ENCODE peak calls at places on chromosomes 4 and X, in nine cellular contexts. Q is HL-60, D is AG10803, K is epithelial cell of esophagus, G is fibroblast of mammary gland, P is tibial nerve, B is astrocyte of the spinal cord, W is MM.1S, I is NB4. H is an unnamed sample.

GRCh38 chr4:123930971-123931370 is 534.4 kb downstream of the SPRY1 start:
- DNase-seq in Q (no peak), D (peak), K (peak), G (peak), P (no peak), B (no peak), W (no peak), I (no peak), H (peak)

GRCh38 chrX:135513140-135513535 is 7.3 kb upstream of the INTS6L start:
- DNase-seq in Q (peak), D (no peak), K (no peak), G (no peak), P (no peak), B (no peak), W (no peak), I (peak), H (no peak)

GRCh38 chr4:20253799-20254409 is 2.2 kb downstream of the SLIT2 start:
- DNase-seq in Q (no peak), D (peak), K (peak), G (no peak), P (no peak), B (peak), W (no peak), I (no peak), H (peak)

GRCh38 chrX:22526339-22526738 is 253.6 kb downstream of the CBLL2 start:
- DNase-seq in Q (no peak), D (peak), K (peak), G (peak), P (no peak), B (peak), W (no peak), I (peak), H (peak)

GRCh38 chr4:101774807-101775206 is 15.7 kb upstream of the BANK1 start:
- DNase-seq in Q (no peak), D (peak), K (peak), G (peak), P (no peak), B (peak), W (no peak), I (no peak), H (peak)

GRCh38 chr4:78099058-78099457 is 41.9 kb downstream of the FRAS1 start:
- DNase-seq in Q (no peak), D (no peak), K (no peak), G (no peak), P (no peak), B (no peak), W (no peak), I (no peak), H (no peak)

GRCh38 chrX:153509592-153509991 is 7.8 kb upstream of the ATP2B3 start:
- DNase-seq in Q (no peak), D (no peak), K (no peak), G (no peak), P (no peak), B (no peak), W (no peak), I (no peak), H (no peak)

GRCh38 chrX:154050113-154050495 is 30.4 kb upstream of the IRAK1 start:
- DNase-seq in Q (no peak), D (no peak), K (no peak), G (no peak), P (no peak), B (no peak), W (no peak), I (no peak), H (no peak)

GRCh38 chr4:6390357-6390756 is 82.1 kb downstream of the PPP2R2C start:
- DNase-seq in Q (no peak), D (no peak), K (no peak), G (no peak), P (no peak), B (no peak), W (no peak), I (no peak), H (no peak)

GRCh38 chr4:3306465-3306864 is 13.6 kb downstream of the RGS12 start:
- DNase-seq in Q (no peak), D (no peak), K (no peak), G (no peak), P (peak), B (no peak), W (no peak), I (no peak), H (no peak)

GRCh38 chr4:173001571-173001970 is 167.0 kb upstream of the GALNT7 start:
- DNase-seq in Q (no peak), D (peak), K (peak), G (peak), P (no peak), B (peak), W (no peak), I (no peak), H (peak)

GRCh38 chr4:3404546-3404945 is 37.2 kb upstream of the HGFAC start:
- DNase-seq in Q (no peak), D (no peak), K (no peak), G (no peak), P (no peak), B (no peak), W (no peak), I (no peak), H (no peak)

GRCh38 chr4:113823291-113823659 is 61.7 kb upstream of the CAMK2D start:
- DNase-seq in Q (no peak), D (peak), K (peak), G (peak), P (no peak), B (peak), W (peak), I (peak), H (no peak)

GRCh38 chrX:153800746-153801145 is 6.3 kb downstream of the SSR4 start:
- DNase-seq in Q (no peak), D (no peak), K (no peak), G (no peak), P (no peak), B (no peak), W (no peak), I (no peak), H (no peak)

GRCh38 chrX:47358387-47359065 is 11.9 kb upstream of the ZNF157 start:
- DNase-seq in Q (no peak), D (no peak), K (no peak), G (no peak), P (no peak), B (no peak), W (no peak), I (peak), H (no peak)

GRCh38 chrX:150507251-150507856 is 61.1 kb upstream of the MTM1 start:
- DNase-seq in Q (no peak), D (peak), K (no peak), G (no peak), P (no peak), B (peak), W (no peak), I (peak), H (peak)

GRCh38 chrX:118666521-118666920 is 60.9 kb upstream of the IL13RA1 start:
- DNase-seq in Q (no peak), D (no peak), K (peak), G (peak), P (no peak), B (peak), W (no peak), I (no peak), H (peak)

GRCh38 chrX:135522878-135523693 is 2.6 kb downstream of the INTS6L start:
- DNase-seq in Q (no peak), D (no peak), K (no peak), G (no peak), P (no peak), B (peak), W (no peak), I (peak), H (peak)

GRCh38 chrX:2710496-2710895 is 19.4 kb downstream of the CD99 start:
- DNase-seq in Q (no peak), D (no peak), K (peak), G (no peak), P (no peak), B (no peak), W (no peak), I (no peak), H (no peak)

GRCh38 chrX:44459501-44459900 is 83.2 kb downstream of the FUNDC1 start:
- DNase-seq in Q (no peak), D (no peak), K (peak), G (peak), P (no peak), B (no peak), W (no peak), I (no peak), H (no peak)

GRCh38 chr4:7518871-7519637 is 84.3 kb upstream of the PSAPL1 start:
- DNase-seq in Q (no peak), D (no peak), K (no peak), G (no peak), P (no peak), B (no peak), W (no peak), I (no peak), H (no peak)

GRCh38 chr4:9963328-9963727 is 58.0 kb downstream of the SLC2A9 start:
- DNase-seq in Q (no peak), D (no peak), K (no peak), G (no peak), P (no peak), B (no peak), W (no peak), I (no peak), H (no peak)

GRCh38 chr4:73964862-73965611 is 16.8 kb downstream of the PF4 start:
- DNase-seq in Q (no peak), D (no peak), K (peak), G (peak), P (no peak), B (no peak), W (no peak), I (peak), H (no peak)

GRCh38 chr4:6137027-6137746 is 63.2 kb downstream of the JAKMIP1 start:
- DNase-seq in Q (no peak), D (no peak), K (no peak), G (no peak), P (no peak), B (no peak), W (no peak), I (no peak), H (no peak)

GRCh38 chr4:40149960-40150385 is 46.9 kb upstream of the RHOH start:
- DNase-seq in Q (peak), D (peak), K (peak), G (peak), P (peak), B (peak), W (peak), I (peak), H (peak)

GRCh38 chr4:6110681-6111353 is 89.5 kb downstream of the JAKMIP1 start:
- DNase-seq in Q (no peak), D (no peak), K (no peak), G (no peak), P (no peak), B (no peak), W (no peak), I (no peak), H (no peak)

GRCh38 chrX:43815209-43815608 is 67.0 kb downstream of the MAOB start:
- DNase-seq in Q (no peak), D (no peak), K (no peak), G (no peak), P (no peak), B (no peak), W (no peak), I (no peak), H (peak)

GRCh38 chr4:169485084-169485483 is 127.3 kb downstream of the NEK1 start:
- DNase-seq in Q (no peak), D (peak), K (peak), G (peak), P (no peak), B (peak), W (no peak), I (no peak), H (peak)

GRCh38 chr4:162456106-162456505 is 292.3 kb upstream of the FSTL5 start:
- DNase-seq in Q (no peak), D (no peak), K (peak), G (no peak), P (no peak), B (no peak), W (no peak), I (no peak), H (no peak)

GRCh38 chr4:161647757-161648156 is 516.0 kb downstream of the FSTL5 start:
- DNase-seq in Q (no peak), D (no peak), K (no peak), G (no peak), P (no peak), B (no peak), W (no peak), I (no peak), H (no peak)

DNA sequence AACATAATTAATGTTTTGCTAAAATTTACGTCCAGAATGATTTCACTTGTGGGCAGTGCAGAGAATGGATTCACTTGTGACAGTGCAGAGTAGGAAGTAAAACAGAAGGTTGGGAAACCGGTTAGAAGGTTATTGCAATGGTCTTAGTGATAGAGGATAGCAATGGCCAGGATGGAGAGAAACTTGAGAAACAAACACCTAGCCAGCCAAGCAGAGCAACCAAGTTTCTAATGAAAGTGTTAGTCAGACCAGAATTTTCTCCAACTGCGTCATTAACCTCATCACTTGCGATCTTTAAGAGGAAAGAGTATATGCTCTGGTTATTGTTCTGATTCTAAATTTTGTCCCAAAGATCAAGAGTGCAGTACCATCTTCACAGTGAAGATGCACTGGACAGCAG is 50.0 kb upstream of the TBC1D9 start:
- DNase-seq in Q (no peak), D (no peak), K (no peak), G (no peak), P (no peak), B (no peak), W (no peak), I (no peak), H (no peak)
- TF ChIP-seq CTCF in Q (no peak), D (no peak), K (no peak), G (no peak), P (no peak), B (no peak), W (no peak), I (no peak), H (no peak)

GRCh38 chr4:47914926-47915237 is 499 bp upstream of the NFXL1 start:
- DNase-seq in Q (no peak), D (no peak), K (no peak), G (no peak), P (no peak), B (no peak), W (no peak), I (no peak), H (no peak)
- H3K4me3 ChIP-seq in Q (peak), D (peak), K (peak), G (peak), P (peak), B (peak), W (peak), I (peak), H (peak)

DNA sequence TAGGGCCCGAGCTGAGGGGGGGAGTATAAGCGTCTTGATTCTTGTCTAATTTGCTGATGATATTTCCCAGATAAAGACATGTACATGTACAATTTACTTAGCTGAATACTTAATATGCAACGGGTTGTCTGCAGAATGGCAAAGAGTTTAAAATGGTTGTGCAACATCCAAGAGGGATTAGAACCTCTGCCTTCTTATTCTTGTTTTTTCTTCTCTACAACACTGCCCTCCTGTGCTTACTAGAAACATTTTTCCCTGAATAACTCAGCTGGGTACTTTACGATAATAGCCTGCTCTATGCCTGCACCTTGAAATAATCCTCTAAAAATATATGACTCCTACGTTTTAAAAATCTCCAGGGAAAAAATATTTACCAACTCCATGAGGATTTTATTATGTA is 41.8 kb downstream of the INTS12 start:
- DNase-seq in Q (no peak), D (peak), K (peak), G (peak), P (no peak), B (peak), W (peak), I (peak), H (peak)
- TF ChIP-seq CTCF in Q (no peak), D (peak), K (peak), G (no peak), P (peak), B (no peak), W (peak), I (no peak), H (no peak)

GRCh38 chrX:23749576-23749975 is 6.5 kb upstream of the ACOT9 start:
- DNase-seq in Q (no peak), D (peak), K (no peak), G (no peak), P (no peak), B (no peak), W (no peak), I (no peak), H (no peak)
- H3K4me3 ChIP-seq in Q (no peak), D (no peak), K (no peak), G (no peak), P (no peak), B (no peak), W (no peak), I (no peak), H (no peak)

GRCh38 chrX:130108647-130109428 is 1.5 kb downstream of the ELF4 start:
- DNase-seq in Q (no peak), D (peak), K (peak), G (no peak), P (no peak), B (peak), W (no peak), I (peak), H (peak)
- TF ChIP-seq CTCF in Q (no peak), D (no peak), K (no peak), G (no peak), P (no peak), B (no peak), W (no peak), I (no peak), H (no peak)

GRCh38 chr4:164345756-164346155 is 408.2 kb upstream of the SMIM31 start:
- DNase-seq in Q (no peak), D (no peak), K (peak), G (peak), P (no peak), B (no peak), W (no peak), I (no peak), H (no peak)

DNA sequence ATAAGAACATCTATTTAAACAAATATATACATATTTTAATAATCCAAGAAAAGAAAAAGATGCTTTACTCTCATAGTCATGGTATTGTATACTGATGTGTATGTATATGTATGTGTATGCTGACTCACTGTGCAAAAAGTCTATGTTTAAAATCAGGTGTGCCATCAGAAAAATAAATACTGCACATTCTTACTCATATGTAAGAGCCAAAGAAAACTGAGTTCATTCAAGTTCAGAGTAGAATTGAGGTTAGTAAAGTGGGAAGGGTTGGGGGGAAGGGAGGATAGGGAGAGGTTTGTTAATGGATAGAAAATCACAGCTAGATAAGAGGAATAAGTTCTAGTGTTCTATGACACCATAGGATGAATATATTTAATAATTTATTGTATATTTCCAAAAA is 403.8 kb upstream of the SMIM31 start:
- DNase-seq in Q (no peak), D (no peak), K (peak), G (peak), P (no peak), B (peak), W (no peak), I (no peak), H (no peak)
- H3K4me3 ChIP-seq in Q (no peak), D (no peak), K (no peak), G (no peak), P (no peak), B (no peak), W (no peak), I (no peak), H (no peak)

H was measured in fibroblast of the aortic adventitia.